ENCODE peak calls at places on chromosomes 1 and 21, in ten cellular contexts. S, E, T, A, V, N, P, Y, R and Q are unnamed samples.

GRCh38 chr1:200409203-200409760 is 554 bp downstream of the ZNF281 start:
- DNase-seq in S (no peak), E (no peak), T (no peak), A (peak), V (peak), N (peak), P (no peak), Y (no peak), R (peak), Q (no peak)

GRCh38 chr1:156801409-156802121 is 15.1 kb downstream of the SH2D2A start:
- DNase-seq in S (peak), E (peak), T (no peak), A (no peak), V (peak), N (peak), P (peak), Y (no peak), R (no peak), Q (no peak)

GRCh38 chr21:35342440-35342839 is 293.3 kb upstream of the RUNX1 start:
- DNase-seq in S (peak), E (no peak), T (no peak), A (no peak), V (no peak), N (no peak), P (no peak), Y (no peak), R (no peak), Q (no peak)

GRCh38 chr1:7562729-7563605 is 208.1 kb upstream of the VAMP3 start:
- DNase-seq in S (no peak), E (no peak), T (no peak), A (no peak), V (no peak), N (no peak), P (no peak), Y (no peak), R (no peak), Q (no peak)

GRCh38 chr1:231653611-231654010 is 27.0 kb downstream of the DISC1 start:
- DNase-seq in S (no peak), E (no peak), T (no peak), A (no peak), V (no peak), N (no peak), P (peak), Y (no peak), R (no peak), Q (no peak)

GRCh38 chr1:229637746-229638145 is 11.7 kb downstream of the URB2 start:
- DNase-seq in S (no peak), E (no peak), T (no peak), A (no peak), V (no peak), N (no peak), P (no peak), Y (no peak), R (no peak), Q (no peak)

GRCh38 chr1:201154389-201155165 is at the start of gene TMEM9:
- DNase-seq in S (no peak), E (peak), T (peak), A (peak), V (peak), N (peak), P (peak), Y (peak), R (peak), Q (peak)

GRCh38 chr1:219681876-219682275 is 69.0 kb upstream of the ZC3H11B start:
- DNase-seq in S (no peak), E (no peak), T (no peak), A (no peak), V (no peak), N (no peak), P (no peak), Y (no peak), R (no peak), Q (no peak)

GRCh38 chr1:76764638-76765572 is 102.4 kb upstream of the ST6GALNAC5 start:
- DNase-seq in S (no peak), E (peak), T (no peak), A (no peak), V (peak), N (peak), P (peak), Y (peak), R (no peak), Q (peak)

GRCh38 chr21:17786219-17787181 is 32.7 kb downstream of the C21orf91 start:
- DNase-seq in S (peak), E (no peak), T (no peak), A (no peak), V (no peak), N (no peak), P (no peak), Y (no peak), R (no peak), Q (no peak)

GRCh38 chr1:202200112-202200548 is 6.5 kb downstream of the LGR6 start:
- DNase-seq in S (no peak), E (no peak), T (no peak), A (no peak), V (peak), N (no peak), P (peak), Y (no peak), R (peak), Q (no peak)

GRCh38 chr1:218171302-218171893 is 113.7 kb upstream of the RRP15 start:
- DNase-seq in S (peak), E (peak), T (no peak), A (no peak), V (peak), N (no peak), P (peak), Y (no peak), R (no peak), Q (peak)

GRCh38 chr1:34774967-34775366 is 6.0 kb upstream of the GJB3 start:
- DNase-seq in S (no peak), E (no peak), T (no peak), A (no peak), V (no peak), N (no peak), P (no peak), Y (no peak), R (no peak), Q (no peak)

GRCh38 chr1:198763298-198763714 is 124.5 kb downstream of the PTPRC start:
- DNase-seq in S (no peak), E (no peak), T (no peak), A (no peak), V (no peak), N (no peak), P (peak), Y (peak), R (no peak), Q (peak)

GRCh38 chr21:42753804-42754203 is 100.4 kb downstream of the PDE9A start:
- DNase-seq in S (no peak), E (no peak), T (no peak), A (no peak), V (no peak), N (no peak), P (no peak), Y (no peak), R (no peak), Q (no peak)

GRCh38 chr1:33649759-33650158 is 177.3 kb downstream of the ZSCAN20 start:
- DNase-seq in S (no peak), E (no peak), T (no peak), A (no peak), V (no peak), N (no peak), P (no peak), Y (no peak), R (no peak), Q (no peak)

GRCh38 chr1:25039229-25039628 is 109.2 kb upstream of the RUNX3 start:
- DNase-seq in S (no peak), E (no peak), T (no peak), A (no peak), V (no peak), N (no peak), P (no peak), Y (no peak), R (no peak), Q (no peak)

GRCh38 chr1:228279011-228279721 is 71.3 kb downstream of the OBSCN start:
- DNase-seq in S (no peak), E (no peak), T (no peak), A (no peak), V (no peak), N (no peak), P (no peak), Y (no peak), R (no peak), Q (no peak)

GRCh38 chr1:51297401-51298321 is 32.7 kb downstream of the TTC39A start:
- DNase-seq in S (no peak), E (no peak), T (no peak), A (no peak), V (no peak), N (no peak), P (no peak), Y (no peak), R (peak), Q (no peak)

GRCh38 chr21:43646550-43647260 is 12.6 kb downstream of the HSF2BP start:
- DNase-seq in S (peak), E (peak), T (peak), A (peak), V (peak), N (peak), P (peak), Y (peak), R (peak), Q (peak)

GRCh38 chr1:224696891-224697765 is 81.0 kb downstream of the CNIH3 start:
- DNase-seq in S (no peak), E (no peak), T (no peak), A (no peak), V (peak), N (no peak), P (peak), Y (no peak), R (no peak), Q (no peak)

GRCh38 chr1:92494485-92495141 is 7.9 kb upstream of the GFI1 start:
- DNase-seq in S (no peak), E (no peak), T (no peak), A (no peak), V (no peak), N (no peak), P (no peak), Y (no peak), R (no peak), Q (no peak)

GRCh38 chr1:24705260-24706073 is 39.8 kb upstream of the CLIC4 start:
- DNase-seq in S (no peak), E (peak), T (no peak), A (peak), V (peak), N (peak), P (peak), Y (peak), R (peak), Q (peak)

GRCh38 chr21:29077651-29078090 is 4.2 kb upstream of the CCT8 start:
- DNase-seq in S (peak), E (no peak), T (no peak), A (peak), V (peak), N (no peak), P (peak), Y (no peak), R (peak), Q (peak)